ENCODE peak calls at places on chromosomes 7 and 10, in seven cellular contexts. H is GM12878, F is HCT116, R is H1, S is SK-N-SH, M is HepG2, P is K562. G is an unnamed sample.

GRCh38 chr10:10865913-10866312 is 151.8 kb upstream of the CELF2 start:
- DNase-seq in H (no peak), F (no peak), R (no peak), S (no peak), M (no peak), P (no peak), G (no peak)

GRCh38 chr7:117274951-117275350 is 47.9 kb downstream of the WNT2 start:
- DNase-seq in H (no peak), F (no peak), R (no peak), S (no peak), M (no peak), P (no peak), G (no peak)

GRCh38 chr7:2641406-2642393 is 9.9 kb downstream of the TTYH3 start:
- DNase-seq in H (peak), F (no peak), R (peak), S (peak), M (peak), P (no peak), G (no peak)

GRCh38 chr10:3781458-3782098 is 3.4 kb downstream of the KLF6 start:
- DNase-seq in H (no peak), F (no peak), R (no peak), S (no peak), M (no peak), P (no peak), G (no peak)

GRCh38 chr7:99195867-99196266 is 12.0 kb downstream of the KPNA7 start:
- DNase-seq in H (no peak), F (no peak), R (no peak), S (no peak), M (no peak), P (peak), G (no peak)

GRCh38 chr7:45181286-45181960 is 23.8 kb downstream of the RAMP3 start:
- DNase-seq in H (no peak), F (no peak), R (no peak), S (no peak), M (no peak), P (no peak), G (no peak)

GRCh38 chr10:110644598-110645462 is 694 bp downstream of the RBM20 start:
- DNase-seq in H (no peak), F (no peak), R (no peak), S (peak), M (no peak), P (no peak), G (no peak)

GRCh38 chr10:99845837-99846382 is 63.5 kb downstream of the ABCC2 start:
- DNase-seq in H (peak), F (peak), R (peak), S (peak), M (peak), P (peak), G (peak)

GRCh38 chr10:31819393-31819820 is 109.2 kb downstream of the ARHGAP12 start:
- DNase-seq in H (no peak), F (no peak), R (no peak), S (no peak), M (no peak), P (no peak), G (no peak)

GRCh38 chr10:29618341-29619171 is 16.2 kb downstream of the SVIL start:
- DNase-seq in H (no peak), F (no peak), R (no peak), S (no peak), M (peak), P (no peak), G (no peak)

GRCh38 chr10:123800299-123800698 is 91.3 kb downstream of the CPXM2 start:
- DNase-seq in H (no peak), F (no peak), R (peak), S (no peak), M (no peak), P (peak), G (no peak)

GRCh38 chr7:26187380-26188290 is 12.9 kb downstream of the HNRNPA2B1 start:
- DNase-seq in H (no peak), F (no peak), R (no peak), S (no peak), M (no peak), P (no peak), G (no peak)

GRCh38 chr10:127826161-127826740 is 66.5 kb downstream of the CLRN3 start:
- DNase-seq in H (no peak), F (no peak), R (no peak), S (no peak), M (no peak), P (no peak), G (no peak)

GRCh38 chr7:7438851-7439250 is 96.8 kb downstream of the COL28A1 start:
- DNase-seq in H (no peak), F (peak), R (no peak), S (no peak), M (peak), P (no peak), G (peak)

GRCh38 chr7:129557686-129558481 is 53.6 kb upstream of the NRF1 start:
- DNase-seq in H (no peak), F (no peak), R (no peak), S (no peak), M (no peak), P (no peak), G (no peak)

GRCh38 chr7:152594801-152595200 is 81.1 kb downstream of the XRCC2 start:
- DNase-seq in H (no peak), F (no peak), R (no peak), S (no peak), M (no peak), P (no peak), G (no peak)

GRCh38 chr7:66083677-66084076 is 8.1 kb downstream of the ASL start:
- DNase-seq in H (no peak), F (no peak), R (no peak), S (no peak), M (no peak), P (no peak), G (no peak)

GRCh38 chr10:123202526-123202925 is 48.3 kb downstream of the BUB3 start:
- DNase-seq in H (no peak), F (no peak), R (no peak), S (no peak), M (no peak), P (no peak), G (no peak)

GRCh38 chr10:5467634-5468255 is 31.6 kb downstream of the CALML5 start:
- DNase-seq in H (no peak), F (no peak), R (peak), S (no peak), M (peak), P (no peak), G (no peak)

GRCh38 chr10:133357293-133358151 is at the start of gene FUOM:
- DNase-seq in H (no peak), F (peak), R (peak), S (peak), M (peak), P (peak), G (no peak)

GRCh38 chr7:112938895-112939588 is 147.6 kb downstream of the GPR85 start:
- DNase-seq in H (no peak), F (no peak), R (peak), S (peak), M (peak), P (peak), G (peak)

GRCh38 chr10:119375574-119376265 is 166.8 kb downstream of the RGS10 start:
- DNase-seq in H (no peak), F (no peak), R (no peak), S (no peak), M (no peak), P (no peak), G (no peak)

GRCh38 chr7:15751191-15751701 is 64.8 kb upstream of the MEOX2 start:
- DNase-seq in H (no peak), F (no peak), R (no peak), S (no peak), M (no peak), P (no peak), G (no peak)

GRCh38 chr10:18505719-18506118 is 145.7 kb downstream of the NSUN6 start:
- DNase-seq in H (no peak), F (no peak), R (no peak), S (no peak), M (no peak), P (no peak), G (no peak)

GRCh38 chr7:92646966-92647625 is 56.9 kb upstream of the FAM133B start:
- DNase-seq in H (no peak), F (no peak), R (no peak), S (no peak), M (no peak), P (no peak), G (no peak)

GRCh38 chr7:11450246-11450645 is 381.8 kb downstream of the THSD7A start:
- DNase-seq in H (no peak), F (no peak), R (no peak), S (no peak), M (no peak), P (no peak), G (no peak)

GRCh38 chr10:91034494-91035157 is 113.7 kb upstream of the ANKRD1 start:
- DNase-seq in H (no peak), F (no peak), R (no peak), S (no peak), M (peak), P (no peak), G (no peak)

GRCh38 chr7:39540320-39540719 is 25.9 kb upstream of the YAE1 start:
- DNase-seq in H (no peak), F (no peak), R (no peak), S (no peak), M (peak), P (no peak), G (no peak)

GRCh38 chr10:116947838-116948529 is 57.0 kb downstream of the SHTN1 start:
- DNase-seq in H (no peak), F (peak), R (no peak), S (no peak), M (peak), P (no peak), G (no peak)

GRCh38 chr7:113774182-113774807 is 144.5 kb downstream of the PPP1R3A start:
- DNase-seq in H (no peak), F (peak), R (no peak), S (peak), M (peak), P (no peak), G (peak)

GRCh38 chr7:8105449-8106095 is 137.0 kb downstream of the GLCCI1 start:
- DNase-seq in H (no peak), F (no peak), R (no peak), S (no peak), M (no peak), P (no peak), G (no peak)

GRCh38 chr10:5832946-5833345 is 19.7 kb upstream of the GDI2 start:
- DNase-seq in H (no peak), F (no peak), R (no peak), S (no peak), M (no peak), P (no peak), G (peak)

GRCh38 chr7:27933691-27934565 is 194.0 kb downstream of the TAX1BP1 start:
- DNase-seq in H (no peak), F (no peak), R (no peak), S (no peak), M (no peak), P (no peak), G (no peak)

GRCh38 chr7:117074378-117074777 is 121.1 kb downstream of the ST7 start:
- DNase-seq in H (no peak), F (no peak), R (no peak), S (no peak), M (no peak), P (no peak), G (no peak)

GRCh38 chr7:151104411-151105235 is 18.3 kb downstream of the AGAP3 start:
- DNase-seq in H (no peak), F (no peak), R (peak), S (no peak), M (no peak), P (no peak), G (no peak)

GRCh38 chr7:151101621-151102396 is 15.5 kb downstream of the AGAP3 start:
- DNase-seq in H (no peak), F (no peak), R (no peak), S (no peak), M (no peak), P (no peak), G (no peak)

GRCh38 chr7:151103973-151104372 is 17.7 kb downstream of the AGAP3 start:
- DNase-seq in H (no peak), F (no peak), R (no peak), S (no peak), M (no peak), P (no peak), G (no peak)

GRCh38 chr7:151100921-151101320 is 14.6 kb downstream of the AGAP3 start:
- DNase-seq in H (no peak), F (no peak), R (no peak), S (no peak), M (no peak), P (no peak), G (no peak)

DNA sequence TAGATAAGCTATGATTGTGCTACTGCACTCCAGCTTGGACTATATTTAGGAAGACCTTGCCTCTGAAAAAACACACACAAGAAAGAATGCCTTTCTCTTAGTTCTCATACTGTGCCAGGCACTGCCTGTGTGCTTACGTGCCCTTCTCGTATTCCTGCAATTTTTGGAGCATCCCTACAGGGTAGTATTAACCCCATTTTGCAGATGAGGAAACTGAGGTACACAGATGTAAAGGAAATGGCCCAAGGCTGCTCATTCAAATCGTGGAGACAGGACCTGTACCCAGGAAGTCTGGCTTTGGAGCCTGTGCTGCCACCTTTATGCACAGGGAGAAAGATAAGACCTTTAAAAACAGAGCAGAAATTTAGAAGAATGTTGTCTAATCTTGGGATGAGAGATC is 16.7 kb downstream of the AGAP3 start:
- DNase-seq in H (no peak), F (no peak), R (no peak), S (no peak), M (no peak), P (no peak), G (no peak)
- TF ChIP-seq JUND in H (no peak), F (no peak), R (no peak), S (no peak), M (no peak), P (no peak), G (no peak)

DNA sequence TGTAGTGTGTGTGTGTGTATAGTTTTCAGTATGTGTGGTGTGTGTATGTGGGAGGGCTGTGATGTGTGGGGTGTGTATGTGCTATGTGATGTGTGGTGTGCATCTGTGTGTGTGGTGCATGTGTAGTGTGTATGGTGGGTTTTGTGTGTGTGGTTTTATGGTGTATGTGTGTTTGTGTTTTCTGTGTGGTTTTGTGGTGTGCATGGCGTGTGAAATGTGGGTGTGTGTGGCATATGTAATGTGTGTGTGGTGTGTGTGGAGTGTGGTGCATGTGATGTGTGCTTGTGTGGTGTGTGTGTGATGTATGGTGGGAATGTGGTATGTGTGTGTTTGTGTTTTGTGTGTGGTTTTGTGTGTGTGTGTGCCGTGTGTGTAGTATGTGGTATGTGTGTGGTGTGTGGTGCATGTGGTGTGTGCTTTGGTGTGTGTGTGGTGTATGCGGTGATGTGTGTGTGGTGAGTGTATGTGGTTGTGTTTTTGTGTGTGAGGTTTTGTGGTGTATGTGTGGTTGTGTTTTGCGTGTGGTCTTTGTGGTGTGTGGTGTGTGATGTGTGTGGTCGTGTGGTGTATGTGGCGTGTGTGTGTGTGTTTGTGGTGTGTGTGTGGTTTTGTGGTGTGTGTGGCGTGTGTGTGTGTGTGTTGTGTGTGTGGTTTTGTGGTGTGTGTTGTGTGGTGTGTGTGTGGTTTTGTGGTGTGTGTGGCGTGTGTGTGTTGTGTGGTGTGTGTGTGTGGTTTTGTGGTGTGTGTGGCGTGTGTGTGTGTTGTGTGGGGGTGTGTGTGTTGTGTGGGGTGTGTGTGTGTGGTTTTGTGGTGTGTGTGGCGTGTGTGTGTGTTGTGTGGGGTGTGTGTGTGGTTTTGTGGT is 18.0 kb upstream of the PPP2R2D start:
- DNase-seq in H (no peak), F (no peak), R (no peak), S (no peak), M (no peak), P (no peak), G (no peak)
- TF ChIP-seq JUND in H (no peak), F (no peak), R (no peak), S (no peak), M (no peak), P (no peak), G (no peak)

GRCh38 chr7:132932321-132933075 is 149.4 kb downstream of the CHCHD3 start:
- DNase-seq in H (no peak), F (no peak), R (no peak), S (no peak), M (no peak), P (no peak), G (no peak)

GRCh38 chr7:132937286-132937685 is 144.6 kb downstream of the CHCHD3 start:
- DNase-seq in H (no peak), F (no peak), R (no peak), S (no peak), M (no peak), P (no peak), G (no peak)

GRCh38 chr7:132934017-132934416 is 147.9 kb downstream of the CHCHD3 start:
- DNase-seq in H (peak), F (no peak), R (no peak), S (no peak), M (no peak), P (no peak), G (no peak)

GRCh38 chr7:132933076-132933466 is 148.8 kb downstream of the CHCHD3 start:
- DNase-seq in H (no peak), F (no peak), R (no peak), S (no peak), M (no peak), P (no peak), G (no peak)

GRCh38 chr7:132935608-132936007 is 146.3 kb downstream of the CHCHD3 start:
- DNase-seq in H (no peak), F (no peak), R (no peak), S (no peak), M (no peak), P (no peak), G (no peak)
- TF ChIP-seq JUND in H (no peak), F (no peak), R (no peak), S (no peak), M (no peak), P (no peak), G (no peak)

DNA sequence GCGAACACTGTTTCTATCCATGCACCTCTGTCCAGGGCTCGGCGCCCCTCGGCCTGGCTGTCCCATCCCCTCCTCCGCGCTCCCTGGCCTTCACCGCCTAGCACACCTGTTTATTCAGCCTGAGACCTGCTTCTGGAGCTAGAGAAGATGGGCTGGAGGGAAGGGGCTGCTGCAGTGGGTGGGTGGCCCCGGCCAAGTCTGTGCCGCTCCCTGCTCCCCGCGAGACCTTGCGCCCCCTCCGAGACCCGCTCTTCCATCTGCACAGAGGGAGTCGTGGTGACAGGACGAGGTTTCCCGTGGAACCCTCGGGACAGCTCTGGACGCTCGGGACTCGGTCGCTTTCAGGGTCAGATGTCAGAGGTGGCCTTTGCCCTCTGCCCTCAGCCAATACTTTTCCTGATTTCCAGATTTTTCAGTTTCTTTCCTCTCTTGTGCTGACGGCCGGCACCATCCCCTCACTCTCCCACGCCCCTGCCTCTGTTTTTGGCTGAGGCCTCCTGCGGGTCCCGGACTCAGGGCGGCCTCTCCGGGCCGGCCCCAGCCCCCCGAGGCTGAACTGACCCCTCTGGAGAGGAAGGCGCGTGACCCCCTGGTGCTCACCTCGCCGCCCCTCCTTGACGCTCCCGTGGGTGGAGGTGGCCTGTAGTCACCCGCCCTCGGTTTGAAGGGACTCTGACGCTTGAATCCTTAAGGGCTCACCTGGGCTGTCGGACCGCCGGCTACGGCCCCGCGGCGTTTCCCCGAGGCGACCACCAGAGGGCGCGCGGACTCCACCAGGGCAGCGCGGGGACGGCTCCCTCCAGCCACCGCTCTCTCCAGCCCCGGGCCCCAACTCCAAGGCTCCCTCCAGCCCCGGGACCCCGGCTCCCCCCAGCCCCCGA is 15.6 kb downstream of the SHH start:
- DNase-seq in H (no peak), F (no peak), R (peak), S (peak), M (no peak), P (peak), G (peak)
- TF ChIP-seq JUND in H (no peak), F (no peak), R (no peak), S (no peak), M (no peak), P (no peak), G (no peak)

GRCh38 chr7:87450706-87451105 is 24.8 kb downstream of the ABCB4 start:
- DNase-seq in H (no peak), F (no peak), R (no peak), S (no peak), M (no peak), P (no peak), G (no peak)
- TF ChIP-seq JUND in H (no peak), F (no peak), R (no peak), S (no peak), M (no peak), P (no peak), G (no peak)

DNA sequence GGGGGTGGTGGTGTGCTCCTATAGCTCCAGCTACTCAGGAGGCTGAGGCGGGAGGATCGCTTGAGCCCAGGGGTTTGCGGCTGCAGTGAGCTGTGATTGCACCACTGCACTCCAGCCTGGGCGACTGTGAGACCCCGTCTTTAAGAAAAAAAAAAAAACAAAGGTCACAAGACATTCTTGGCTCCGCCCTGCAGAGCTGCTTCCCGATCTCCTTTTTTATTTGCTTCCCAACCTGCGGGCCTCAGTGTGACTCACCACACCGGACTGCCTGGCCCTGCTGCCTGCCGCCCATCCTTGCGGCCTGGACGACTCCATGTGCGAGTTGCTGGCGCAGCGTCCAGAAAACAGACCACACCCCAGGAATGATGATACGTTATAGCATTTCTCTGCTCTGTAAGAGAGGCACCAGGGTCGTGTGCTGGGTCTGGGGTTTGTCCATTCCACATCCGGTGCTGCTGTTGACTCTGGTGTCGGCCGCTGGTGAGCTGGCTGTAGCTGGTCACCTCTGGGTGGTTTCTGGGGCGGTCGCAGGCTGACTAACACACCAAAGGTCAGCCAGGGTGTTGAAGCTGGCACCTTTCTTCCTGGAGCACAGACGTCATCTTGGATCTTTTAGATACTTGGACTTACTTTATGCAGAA is 123.6 kb downstream of the TCF7L2 start:
- DNase-seq in H (no peak), F (peak), R (no peak), S (peak), M (peak), P (peak), G (peak)
- TF ChIP-seq JUND in H (no peak), F (no peak), R (peak), S (peak), M (peak), P (peak), G (no peak)

G was measured in T47D.